ENCODE peak calls at places on chromosomes 2 and 18, in six cellular contexts. N is PC-3, B is HCT116, J is neural progenitor cell, A is OCI-LY7, P is MM.1S. W is an unnamed sample.

GRCh38 chr2:219578811-219579210 is 6.7 kb downstream of the INHA start:
- DNase-seq in P (no peak), J (no peak), N (no peak), A (no peak), B (no peak), W (peak)

GRCh38 chr2:55431982-55432627 is 12.4 kb upstream of the CCDC88A start:
- DNase-seq in A (peak), P (peak), J (peak), B (peak), N (peak), W (peak)

GRCh38 chr2:18518116-18519111 is 42.0 kb downstream of the RDH14 start:
- DNase-seq in P (no peak), J (no peak), B (no peak), N (peak), A (no peak), W (peak)

GRCh38 chr2:178756843-178757242 is 50.4 kb downstream of the TTN start:
- DNase-seq in P (no peak), N (peak), A (no peak), B (no peak), J (no peak), W (peak)

GRCh38 chr18:52748343-52748742 is 408.3 kb downstream of the DCC start:
- DNase-seq in B (no peak), N (no peak), A (no peak), P (no peak), J (no peak), W (no peak)

GRCh38 chr18:66346833-66347595 is 256.9 kb downstream of the CDH19 start:
- DNase-seq in A (no peak), B (no peak), N (no peak), J (no peak), P (no peak), W (no peak)

GRCh38 chr2:239461551-239462515 is 61.0 kb upstream of the HDAC4 start:
- DNase-seq in N (no peak), J (no peak), B (no peak), A (no peak), P (no peak), W (no peak)

GRCh38 chr2:109180786-109181185 is 51.8 kb downstream of the SH3RF3 start:
- DNase-seq in B (no peak), J (no peak), N (no peak), A (no peak), P (no peak), W (no peak)

GRCh38 chr2:177289824-177290632 is 25.5 kb upstream of the NFE2L2 start:
- DNase-seq in P (peak), N (no peak), J (no peak), B (no peak), A (peak), W (no peak)

GRCh38 chr18:46069524-46069923 is 2.5 kb downstream of the PSTPIP2 start:
- DNase-seq in N (peak), B (no peak), P (no peak), J (no peak), A (no peak), W (peak)

GRCh38 chr18:47254341-47254939 is 3.0 kb upstream of the SKOR2 start:
- DNase-seq in B (no peak), A (no peak), N (peak), J (peak), P (no peak), W (peak)

GRCh38 chr2:78992451-78992806 is 33.1 kb upstream of the REG3G start:
- DNase-seq in P (peak), A (no peak), J (peak), N (peak), B (no peak), W (peak)

GRCh38 chr2:184628051-184628450 is 29.7 kb downstream of the ZNF804A start:
- DNase-seq in B (no peak), A (no peak), J (no peak), P (no peak), N (no peak), W (no peak)

GRCh38 chr2:95059656-95060370 is 34.3 kb downstream of the MAL start:
- DNase-seq in P (no peak), J (no peak), A (no peak), N (peak), B (no peak), W (no peak)

GRCh38 chr2:165572155-165572554 is 102.7 kb downstream of the CSRNP3 start:
- DNase-seq in P (no peak), B (no peak), A (peak), J (peak), N (no peak), W (no peak)

GRCh38 chr2:201923436-201923975 is 110.1 kb upstream of the FZD7 start:
- DNase-seq in N (no peak), J (no peak), P (no peak), B (no peak), A (no peak), W (no peak)

GRCh38 chr2:110206056-110206455 is 1.2 kb upstream of the NPHP1 start:
- DNase-seq in J (no peak), A (no peak), P (no peak), B (no peak), N (peak), W (peak)

GRCh38 chr2:74919827-74920226 is 38.6 kb upstream of the POLE4 start:
- DNase-seq in J (peak), A (peak), N (peak), B (peak), P (peak), W (peak)
- H3K4me3 ChIP-seq in J (peak), A (peak), N (peak), B (no peak), P (peak), W (peak)

DNA sequence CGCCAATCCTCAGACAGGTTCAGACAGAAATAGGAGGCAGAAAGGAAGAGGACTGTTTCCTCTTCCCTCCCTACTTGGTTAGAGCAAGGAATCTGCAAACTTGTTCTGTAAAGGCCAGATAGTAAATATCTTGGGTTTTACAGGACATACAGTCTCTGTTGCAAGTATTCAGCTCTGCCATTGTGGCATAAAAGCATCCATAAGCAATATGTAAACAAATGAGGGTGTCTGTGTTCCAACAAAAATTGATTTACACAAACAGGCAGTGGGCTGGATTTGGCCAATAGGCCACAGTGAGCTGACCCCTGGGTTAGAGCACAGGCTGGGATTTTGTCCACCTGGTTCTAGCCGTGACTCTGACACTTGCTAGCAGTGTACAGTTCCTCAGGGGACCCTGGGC is 89.4 kb downstream of the NRP2 start:
- DNase-seq in N (no peak), J (no peak), A (no peak), B (no peak), P (no peak), W (no peak)
- H3K4me2 ChIP-seq in N (no peak), J (no peak), A (no peak), B (no peak), P (no peak), W (no peak)

GRCh38 chr2:1553671-1554295 is 140.5 kb downstream of the TPO start:
- DNase-seq in B (peak), A (no peak), N (peak), P (no peak), J (peak), W (peak)

GRCh38 chr2:1559589-1560175 is 146.4 kb downstream of the TPO start:
- DNase-seq in B (no peak), N (no peak), P (no peak), J (no peak), A (no peak), W (no peak)

GRCh38 chr2:1556286-1556685 is 143.0 kb downstream of the TPO start:
- DNase-seq in N (no peak), A (no peak), B (no peak), J (no peak), P (no peak), W (no peak)

GRCh38 chr2:1557467-1557820 is 144.2 kb downstream of the TPO start:
- DNase-seq in N (no peak), P (no peak), B (no peak), A (no peak), J (no peak), W (no peak)

DNA sequence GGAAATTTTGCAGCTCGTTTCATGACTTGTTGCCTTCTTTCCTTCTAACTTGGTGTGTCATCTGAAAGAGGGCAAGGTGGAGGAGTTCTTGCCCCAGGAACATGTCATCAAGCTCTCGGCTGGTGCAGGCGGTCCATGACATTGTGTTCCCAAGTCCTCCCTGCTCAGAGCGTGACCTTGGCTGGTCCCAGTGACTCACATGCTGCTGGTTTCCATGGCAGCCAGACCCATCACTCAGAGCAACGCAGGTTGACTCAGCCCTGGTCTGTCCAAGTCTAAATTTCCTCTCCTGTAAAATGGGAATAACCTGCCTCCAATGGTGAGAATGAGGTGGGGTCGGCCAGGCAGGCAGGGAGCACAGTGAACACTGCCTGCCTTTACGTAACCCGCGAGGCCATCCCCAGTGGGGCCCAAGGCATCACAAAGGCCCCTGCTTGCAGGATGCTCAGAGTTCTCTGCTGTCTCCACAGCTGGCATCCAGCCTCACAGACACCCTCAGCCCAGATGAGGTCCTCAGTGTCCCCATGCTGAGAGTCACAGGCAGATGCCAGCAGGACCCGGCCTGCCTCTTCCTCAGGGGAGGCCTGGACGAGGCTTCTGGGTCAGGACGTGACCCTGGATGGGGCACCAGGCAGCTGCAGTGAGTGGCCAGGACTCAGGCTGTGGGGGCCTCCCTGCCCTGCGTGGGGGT is 143.7 kb downstream of the TPO start:
- DNase-seq in N (peak), P (no peak), B (no peak), A (no peak), J (no peak), W (peak)
- TF ChIP-seq EZH2phosphoT487 in N (no peak), P (no peak), B (no peak), A (no peak), J (no peak), W (no peak)

DNA sequence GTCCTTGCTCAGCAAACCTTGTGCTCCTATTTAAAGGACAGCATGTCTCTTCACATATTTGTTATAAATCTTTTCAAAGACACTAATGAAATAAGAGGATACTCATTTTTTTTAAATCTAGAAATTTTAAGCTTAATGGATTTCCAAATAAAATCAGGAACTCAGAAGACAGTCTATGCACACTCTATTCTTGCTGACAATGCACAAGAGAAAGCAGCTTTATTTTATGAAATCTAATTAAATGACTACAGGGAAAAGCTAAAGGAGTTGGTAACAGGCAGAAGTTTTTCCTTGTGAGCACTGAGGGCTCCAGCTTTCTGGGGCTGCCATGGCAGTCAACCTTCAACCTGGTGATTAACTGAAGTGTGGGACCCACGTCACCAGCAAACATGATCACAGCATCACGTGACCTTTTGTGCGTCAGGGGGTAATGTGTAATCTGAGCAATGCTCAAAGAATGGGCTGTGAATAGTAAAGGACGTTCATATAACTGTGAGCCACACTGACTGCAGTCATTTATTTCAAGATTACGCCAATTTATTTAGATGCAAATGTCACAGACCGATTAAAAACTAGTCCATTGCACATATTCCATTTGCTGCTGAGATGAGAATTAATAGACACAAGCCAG is 11.5 kb upstream of the DNER start:
- DNase-seq in B (peak), J (no peak), P (no peak), N (peak), A (no peak), W (peak)
- H3K4me3 ChIP-seq in B (no peak), J (no peak), P (no peak), N (no peak), A (no peak), W (no peak)

GRCh38 chr2:7849027-7849426 is 832.8 kb upstream of the ID2 start:
- DNase-seq in A (no peak), B (no peak), N (no peak), P (no peak), J (no peak), W (no peak)

GRCh38 chr2:7849531-7849930 is 832.3 kb upstream of the ID2 start:
- DNase-seq in P (no peak), B (no peak), A (no peak), J (no peak), N (no peak), W (no peak)

GRCh38 chr2:7846607-7847006 is 835.2 kb upstream of the ID2 start:
- DNase-seq in N (no peak), P (no peak), A (no peak), B (no peak), J (no peak), W (no peak)

GRCh38 chr2:7845332-7845731 is 836.5 kb upstream of the ID2 start:
- DNase-seq in J (no peak), A (no peak), P (no peak), B (no peak), N (peak), W (peak)

GRCh38 chr2:7847321-7847720 is 834.5 kb upstream of the ID2 start:
- DNase-seq in A (no peak), N (no peak), B (no peak), J (no peak), P (no peak), W (no peak)
- H3K4me2 ChIP-seq in A (no peak), N (peak), B (no peak), J (no peak), P (no peak), W (no peak)

GRCh38 chr2:74513605-74514367 is 464 bp upstream of the TLX2 start:
- DNase-seq in A (no peak), N (peak), J (peak), B (no peak), P (no peak), W (peak)
- TF ChIP-seq EZH2phosphoT487 in A (peak), N (no peak), J (peak), B (no peak), P (peak), W (no peak)

W was measured in GM23248.